ENCODE peak calls at places on chromosome 19, in six cellular contexts. G is NCI-H2171; A is naive thymus-derived CD4-positive, alpha-beta T cell; T is lower lobe of right lung; S is H7; N is iris pigment epithelial cell. Z is an unnamed sample.

GRCh38 chr19:11291991-11292390 is 4.0 kb upstream of the TSPAN16 start:
- DNase-seq in G (no peak), A (no peak), T (no peak), S (no peak), N (no peak), Z (no peak)

GRCh38 chr19:35945121-35945792 is 9.1 kb downstream of the LRFN3 start:
- DNase-seq in G (no peak), A (no peak), T (no peak), S (no peak), N (no peak), Z (no peak)

GRCh38 chr19:2503521-2504109 is 27.7 kb downstream of the GADD45B start:
- DNase-seq in G (no peak), A (peak), T (peak), S (peak), N (peak), Z (peak)

GRCh38 chr19:29084266-29084665 is 128.7 kb downstream of the UQCRFS1 start:
- DNase-seq in G (no peak), A (no peak), T (no peak), S (peak), N (no peak), Z (no peak)

GRCh38 chr19:4713384-4713951 is 10.2 kb downstream of the DPP9 start:
- DNase-seq in G (no peak), A (no peak), T (no peak), S (no peak), N (peak), Z (no peak)

GRCh38 chr19:2476451-2477140 is 669 bp downstream of the GADD45B start:
- DNase-seq in G (no peak), A (peak), T (peak), S (peak), N (peak), Z (peak)

GRCh38 chr19:8393871-8394250 is 3.7 kb downstream of the RAB11B start:
- DNase-seq in G (no peak), A (no peak), T (no peak), S (no peak), N (no peak), Z (no peak)

GRCh38 chr19:5452594-5453565 is 2.3 kb upstream of the ZNRF4 start:
- DNase-seq in G (no peak), A (no peak), T (no peak), S (peak), N (peak), Z (no peak)

GRCh38 chr19:29645911-29646310 is 19.4 kb upstream of the PLEKHF1 start:
- DNase-seq in G (no peak), A (no peak), T (peak), S (peak), N (peak), Z (no peak)

GRCh38 chr19:18596752-18597157 is 8.2 kb downstream of the REX1BD start:
- DNase-seq in G (no peak), A (no peak), T (peak), S (peak), N (peak), Z (no peak)

GRCh38 chr19:58538257-58539168 is 5.4 kb upstream of the TRIM28 start:
- DNase-seq in G (peak), A (peak), T (peak), S (peak), N (no peak), Z (no peak)

GRCh38 chr19:11204076-11204602 is 6.8 kb upstream of the KANK2 start:
- DNase-seq in G (no peak), A (no peak), T (no peak), S (no peak), N (no peak), Z (no peak)

GRCh38 chr19:34317311-34317927 is 47.6 kb upstream of the GPI start:
- DNase-seq in G (no peak), A (peak), T (no peak), S (no peak), N (peak), Z (no peak)

GRCh38 chr19:8355631-8356402 is 8.1 kb upstream of the ANGPTL4 start:
- DNase-seq in G (no peak), A (no peak), T (no peak), S (no peak), N (peak), Z (no peak)

GRCh38 chr19:50332264-50333038 is 3.3 kb upstream of the KCNC3 start:
- DNase-seq in G (no peak), A (no peak), T (peak), S (peak), N (no peak), Z (no peak)

GRCh38 chr19:30132312-30133075 is 190.5 kb downstream of the URI1 start:
- DNase-seq in G (no peak), A (no peak), T (no peak), S (peak), N (no peak), Z (no peak)

GRCh38 chr19:16296713-16297112 is 27.9 kb upstream of the KLF2 start:
- DNase-seq in G (no peak), A (no peak), T (no peak), S (no peak), N (no peak), Z (no peak)

GRCh38 chr19:39398297-39398864 is 7.2 kb downstream of the MED29 start:
- DNase-seq in G (no peak), A (no peak), T (peak), S (no peak), N (peak), Z (peak)

GRCh38 chr19:869245-870177 is 10.0 kb downstream of the CFD start:
- DNase-seq in G (no peak), A (no peak), T (no peak), S (no peak), N (peak), Z (no peak)

GRCh38 chr19:6801397-6802086 is 29.0 kb downstream of the VAV1 start:
- DNase-seq in G (peak), A (peak), T (peak), S (peak), N (peak), Z (peak)

GRCh38 chr19:10219678-10220077 is 11.5 kb downstream of the S1PR2 start:
- DNase-seq in G (no peak), A (no peak), T (no peak), S (peak), N (peak), Z (peak)